ENCODE peak calls at places on chromosomes 7 and 10, in eight cellular contexts. A, O, U, S, I, M, D and Q are unnamed samples.

GRCh38 chr10:44973323-44974081 is 5.1 kb downstream of the DEPP1 start:
- DNase-seq in A (no peak), O (no peak), U (no peak), S (no peak), I (no peak), M (no peak), D (no peak), Q (no peak)

GRCh38 chr10:28587970-28588290 is 55.0 kb downstream of the WAC start:
- DNase-seq in A (peak; percentile 55), O (no peak), U (no peak), S (no peak), I (no peak), M (no peak), D (no peak), Q (peak; percentile 58)

GRCh38 chr7:5613607-5614006 is 167.9 kb downstream of the RNF216 start:
- DNase-seq in A (no peak), O (no peak), U (no peak), S (no peak), I (no peak), M (no peak), D (no peak), Q (no peak)

GRCh38 chr10:26480909-26481703 is 43.0 kb downstream of the APBB1IP start:
- DNase-seq in A (no peak), O (no peak), U (no peak), S (no peak), I (no peak), M (no peak), D (no peak), Q (no peak)

GRCh38 chr7:90626011-90626410 is 29.9 kb downstream of the CDK14 start:
- DNase-seq in A (peak; percentile 61), O (no peak), U (no peak), S (no peak), I (no peak), M (no peak), D (no peak), Q (no peak)

GRCh38 chr7:108091461-108091831 is 38.7 kb downstream of the LAMB4 start:
- DNase-seq in A (no peak), O (no peak), U (no peak), S (no peak), I (no peak), M (no peak), D (no peak), Q (no peak)

GRCh38 chr7:155759740-155760430 is 52.4 kb downstream of the SHH start:
- DNase-seq in A (no peak), O (no peak), U (no peak), S (no peak), I (no peak), M (no peak), D (no peak), Q (no peak)

GRCh38 chr7:51613911-51614344 is 297.3 kb upstream of the COBL start:
- DNase-seq in A (no peak), O (no peak), U (no peak), S (no peak), I (no peak), M (no peak), D (no peak), Q (no peak)

GRCh38 chr10:110361800-110362456 is 57.2 kb upstream of the SMNDC1 start:
- DNase-seq in A (no peak), O (no peak), U (no peak), S (peak; percentile 38), I (no peak), M (no peak), D (no peak), Q (no peak)

GRCh38 chr10:105803206-105803605 is 1162.1 kb downstream of the SORCS3 start:
- DNase-seq in A (no peak), O (no peak), U (no peak), S (no peak), I (no peak), M (no peak), D (no peak), Q (no peak)

GRCh38 chr10:32253821-32254220 is 93.1 kb downstream of the EPC1 start:
- DNase-seq in A (no peak), O (no peak), U (no peak), S (peak; percentile 13), I (no peak), M (no peak), D (no peak), Q (no peak)

GRCh38 chr10:77715081-77715480 is 77.5 kb upstream of the KCNMA1 start:
- DNase-seq in A (no peak), O (no peak), U (no peak), S (no peak), I (no peak), M (no peak), D (no peak), Q (no peak)

GRCh38 chr7:74479066-74479781 is 25.5 kb downstream of the GTF2IRD1 start:
- DNase-seq in A (peak; percentile 34), O (no peak), U (peak; percentile 22), S (no peak), I (no peak), M (no peak), D (no peak), Q (no peak)

GRCh38 chr7:38318241-38318640 is 44.8 kb upstream of the TARP start:
- DNase-seq in A (no peak), O (no peak), U (no peak), S (no peak), I (no peak), M (no peak), D (no peak), Q (no peak)

GRCh38 chr10:43885252-43885651 is 236.6 kb upstream of the ZNF32 start:
- DNase-seq in A (no peak), O (no peak), U (no peak), S (no peak), I (no peak), M (no peak), D (no peak), Q (no peak)